ENCODE peak calls at places on chromosomes 16 and 17, in five cellular contexts. One of them, this sample, is unnamed.

GRCh38 chr16:28091706-28092105 is 28.2 kb upstream of the GSG1L start:
- DNase-seq in K562: no peak
- DNase-seq in GM12878: no peak
- DNase-seq in HepG2: no peak
- DNase-seq in H1: no peak
- DNase-seq in this sample: no peak

GRCh38 chr16:11949527-11949926 is 7.7 kb upstream of the NPIPB2 start:
- DNase-seq in HepG2: peak
- DNase-seq in GM12878: no peak
- DNase-seq in K562: peak
- DNase-seq in H1: peak
- DNase-seq in this sample: peak

GRCh38 chr17:79628861-79629547 is 18.2 kb upstream of the RBFOX3 start:
- DNase-seq in H1: peak
- DNase-seq in HepG2: no peak
- DNase-seq in GM12878: no peak
- DNase-seq in K562: no peak
- DNase-seq in this sample: no peak

GRCh38 chr16:64481497-64481896 is 640.4 kb downstream of the CDH11 start:
- DNase-seq in H1: no peak
- DNase-seq in GM12878: no peak
- DNase-seq in K562: no peak
- DNase-seq in HepG2: no peak
- DNase-seq in this sample: no peak

GRCh38 chr17:2705263-2705662 is 6.3 kb downstream of the CLUH start:
- DNase-seq in H1: no peak
- DNase-seq in HepG2: peak
- DNase-seq in K562: no peak
- DNase-seq in GM12878: no peak
- DNase-seq in this sample: no peak

GRCh38 chr16:80666378-80667257 is 125.8 kb downstream of the DYNLRB2 start:
- DNase-seq in K562: no peak
- DNase-seq in HepG2: no peak
- DNase-seq in H1: no peak
- DNase-seq in GM12878: no peak
- DNase-seq in this sample: no peak

GRCh38 chr17:65593092-65593869 is 31.8 kb upstream of the AXIN2 start:
- DNase-seq in K562: no peak
- DNase-seq in HepG2: peak
- DNase-seq in H1: no peak
- DNase-seq in GM12878: no peak
- DNase-seq in this sample: no peak

GRCh38 chr17:43667506-43668438 is 6.0 kb upstream of the MEOX1 start:
- DNase-seq in GM12878: no peak
- DNase-seq in HepG2: peak
- DNase-seq in H1: no peak
- DNase-seq in K562: no peak
- DNase-seq in this sample: no peak

GRCh38 chr16:3952342-3953131 is 72.0 kb upstream of the CREBBP start:
- DNase-seq in GM12878: no peak
- DNase-seq in H1: no peak
- DNase-seq in K562: no peak
- DNase-seq in HepG2: no peak
- DNase-seq in this sample: peak

GRCh38 chr17:50055055-50055425 is 870 bp upstream of the ITGA3 start:
- DNase-seq in GM12878: no peak
- DNase-seq in H1: peak
- DNase-seq in HepG2: no peak
- DNase-seq in K562: no peak
- DNase-seq in this sample: peak

GRCh38 chr17:60563743-60564142 is 36.2 kb upstream of the PPM1D start:
- DNase-seq in GM12878: no peak
- DNase-seq in K562: no peak
- DNase-seq in H1: no peak
- DNase-seq in HepG2: peak
- DNase-seq in this sample: no peak

GRCh38 chr17:75205037-75205792 is at the start of gene NUP85:
- DNase-seq in GM12878: peak
- DNase-seq in H1: peak
- DNase-seq in K562: peak
- DNase-seq in HepG2: peak
- DNase-seq in this sample: peak

GRCh38 chr17:59840908-59841666 is 51.7 kb downstream of the TUBD1 start:
- DNase-seq in HepG2: no peak
- DNase-seq in H1: no peak
- DNase-seq in GM12878: no peak
- DNase-seq in K562: peak
- DNase-seq in this sample: no peak

GRCh38 chr17:28861393-28862203 is 6.8 kb downstream of the ERAL1 start:
- DNase-seq in HepG2: no peak
- DNase-seq in K562: peak
- DNase-seq in GM12878: no peak
- DNase-seq in H1: no peak
- DNase-seq in this sample: peak

GRCh38 chr16:26240807-26241206 is 549.0 kb downstream of the HS3ST4 start:
- DNase-seq in H1: no peak
- DNase-seq in HepG2: no peak
- DNase-seq in GM12878: no peak
- DNase-seq in K562: no peak
- DNase-seq in this sample: no peak

GRCh38 chr17:27481327-27481726 is 25.1 kb downstream of the KSR1 start:
- DNase-seq in K562: no peak
- DNase-seq in H1: no peak
- DNase-seq in GM12878: no peak
- DNase-seq in HepG2: no peak
- DNase-seq in this sample: no peak

GRCh38 chr17:70906808-70907207 is 737.5 kb downstream of the KCNJ2 start:
- DNase-seq in H1: no peak
- DNase-seq in K562: no peak
- DNase-seq in HepG2: no peak
- DNase-seq in GM12878: no peak
- DNase-seq in this sample: peak

GRCh38 chr16:1494711-1495110 is 1.6 kb downstream of the TELO2 start:
- DNase-seq in H1: no peak
- DNase-seq in HepG2: no peak
- DNase-seq in GM12878: no peak
- DNase-seq in K562: no peak
- DNase-seq in this sample: no peak

GRCh38 chr17:43880420-43880991 is 26.8 kb downstream of the MPP2 start:
- DNase-seq in GM12878: no peak
- DNase-seq in K562: peak
- DNase-seq in H1: peak
- DNase-seq in HepG2: peak
- DNase-seq in this sample: peak

GRCh38 chr16:15644306-15644961 is 1.5 kb upstream of the MARF1 start:
- DNase-seq in HepG2: peak
- DNase-seq in GM12878: no peak
- DNase-seq in K562: peak
- DNase-seq in H1: no peak
- DNase-seq in this sample: peak

GRCh38 chr16:23485257-23485614 is 25.1 kb downstream of the GGA2 start:
- DNase-seq in GM12878: no peak
- DNase-seq in H1: no peak
- DNase-seq in HepG2: no peak
- DNase-seq in K562: no peak
- DNase-seq in this sample: no peak

GRCh38 chr16:81263470-81264200 is 25.1 kb downstream of the BCO1 start:
- DNase-seq in HepG2: no peak
- DNase-seq in H1: no peak
- DNase-seq in K562: no peak
- DNase-seq in GM12878: no peak
- DNase-seq in this sample: peak

GRCh38 chr17:77323413-77324171 is 182.8 kb downstream of the SEC14L1 start:
- DNase-seq in HepG2: no peak
- DNase-seq in K562: peak
- DNase-seq in H1: peak
- DNase-seq in GM12878: no peak
- DNase-seq in this sample: no peak

DNA sequence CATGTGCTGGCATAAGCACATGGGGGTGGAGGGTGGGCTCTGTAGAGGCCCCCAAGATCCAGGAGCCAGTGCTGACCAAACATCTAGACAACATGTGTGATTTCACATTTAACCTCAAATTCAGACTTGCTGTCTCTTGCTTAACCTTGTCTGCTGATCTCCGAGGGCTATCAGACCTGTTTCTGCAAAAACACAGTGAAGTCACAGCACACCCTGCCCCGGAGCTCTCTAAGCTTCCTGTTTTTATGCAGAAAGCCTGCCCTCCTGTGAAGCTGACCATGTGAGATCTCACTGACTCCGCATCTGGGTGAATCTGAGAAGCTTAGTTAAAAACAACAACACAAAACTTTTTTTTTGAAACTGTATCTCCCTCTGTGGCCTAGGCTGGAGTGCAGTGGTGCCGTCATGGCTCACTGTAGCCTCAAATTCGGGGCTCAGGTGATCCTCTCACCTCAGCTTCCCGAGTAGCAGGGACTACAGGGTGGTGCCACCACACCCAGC is 6.6 kb upstream of the DPEP2 start:
- DNase-seq in H1: no peak
- DNase-seq in K562: peak
- DNase-seq in HepG2: no peak
- DNase-seq in GM12878: no peak
- DNase-seq in this sample: peak
- TF ChIP-seq CREB1 in H1: no peak
- TF ChIP-seq CREB1 in K562: no peak
- TF ChIP-seq CREB1 in HepG2: no peak
- TF ChIP-seq CREB1 in GM12878: no peak
- TF ChIP-seq CREB1 in this sample: no peak

GRCh38 chr17:68910789-68911431 is 44.3 kb downstream of the ABCA8 start:
- DNase-seq in GM12878: no peak
- DNase-seq in K562: no peak
- DNase-seq in HepG2: no peak
- DNase-seq in H1: no peak
- DNase-seq in this sample: no peak
- TF ChIP-seq CTCF in GM12878: no peak
- TF ChIP-seq CTCF in K562: no peak
- TF ChIP-seq CTCF in HepG2: no peak
- TF ChIP-seq CTCF in H1: no peak
- TF ChIP-seq CTCF in this sample: no peak

GRCh38 chr17:81119223-81120148 is 45.8 kb upstream of the PVALEF start:
- DNase-seq in H1: peak
- DNase-seq in GM12878: peak
- DNase-seq in HepG2: no peak
- DNase-seq in K562: peak
- DNase-seq in this sample: peak
- TF ChIP-seq POLR2AphosphoS5 in H1: no peak
- TF ChIP-seq POLR2AphosphoS5 in GM12878: no peak
- TF ChIP-seq POLR2AphosphoS5 in HepG2: no peak
- TF ChIP-seq POLR2AphosphoS5 in K562: no peak
- TF ChIP-seq POLR2AphosphoS5 in this sample: no peak

DNA sequence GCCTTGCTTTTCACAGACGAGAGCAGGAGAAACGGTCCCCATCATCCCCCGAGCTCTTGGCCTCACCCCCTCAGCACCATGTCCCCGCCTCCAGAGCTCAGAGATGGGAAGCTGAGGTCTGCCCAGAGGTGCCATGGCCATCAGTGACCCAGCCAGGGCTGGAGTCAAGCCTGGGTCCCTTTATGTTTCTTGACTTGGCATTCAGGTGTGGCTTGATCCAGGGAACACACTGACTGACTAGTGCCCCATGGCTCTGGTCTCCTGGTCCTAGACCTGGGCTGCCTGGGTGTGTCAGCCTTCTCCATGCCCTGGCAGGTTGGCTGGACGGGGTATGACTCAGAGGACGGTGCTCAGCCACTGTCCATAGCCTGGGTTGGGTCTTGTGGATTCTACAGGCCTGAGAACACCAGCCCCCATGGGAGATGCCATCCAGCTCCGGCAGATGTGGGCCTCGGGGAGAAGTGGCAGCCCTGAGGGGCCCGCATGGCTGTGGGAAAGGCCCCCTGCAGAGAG is 54.2 kb downstream of the ZFPM1 start:
- DNase-seq in K562: no peak
- DNase-seq in HepG2: no peak
- DNase-seq in GM12878: no peak
- DNase-seq in H1: no peak
- DNase-seq in this sample: no peak
- TF ChIP-seq CREB1 in K562: no peak
- TF ChIP-seq CREB1 in HepG2: no peak
- TF ChIP-seq CREB1 in GM12878: no peak
- TF ChIP-seq CREB1 in H1: no peak
- TF ChIP-seq CREB1 in this sample: no peak

This sample was measured in GM23338.